ENCODE peak calls at places on chromosomes 3 and 15, in nine cellular contexts. V is ovary, K is transverse colon, E is sigmoid colon, O is esophagus squamous epithelium, F is heart left ventricle, G is stomach, C is tibial nerve, J is IMR-90. B is an unnamed sample.

GRCh38 chr3:158909870-158910269 is 108.0 kb downstream of the MFSD1 start:
- DNase-seq in V (no peak), K (no peak), E (no peak), O (no peak), F (no peak), G (no peak), C (no peak), J (no peak), B (peak; percentile 18)

GRCh38 chr3:189458536-189458935 is 172.7 kb upstream of the TP63 start:
- DNase-seq in V (no peak), K (no peak), E (no peak), O (no peak), F (peak; percentile 32), G (peak; percentile 33), C (no peak), J (no peak), B (no peak)

GRCh38 chr3:184726497-184726896 is 14.6 kb upstream of the MAGEF1 start:
- DNase-seq in V (no peak), K (no peak), E (no peak), O (no peak), F (no peak), G (no peak), C (no peak), J (no peak), B (no peak)

GRCh38 chr3:46987485-46988401 is 8.3 kb downstream of the NBEAL2 start:
- DNase-seq in V (no peak), K (peak; percentile 87), E (no peak), O (peak; percentile 57), F (peak; percentile 75), G (peak; percentile 78), C (peak; percentile 27), J (no peak), B (peak; percentile 41)

GRCh38 chr3:157100997-157101396 is 59.0 kb downstream of the CCNL1 start:
- DNase-seq in V (no peak), K (no peak), E (no peak), O (no peak), F (no peak), G (no peak), C (no peak), J (peak; percentile 55), B (no peak)

GRCh38 chr3:13886593-13887129 is 6.8 kb upstream of the WNT7A start:
- DNase-seq in V (no peak), K (no peak), E (no peak), O (no peak), F (no peak), G (no peak), C (no peak), J (no peak), B (no peak)

GRCh38 chr15:77474310-77474986 is 53.8 kb downstream of the HMG20A start:
- DNase-seq in V (no peak), K (no peak), E (no peak), O (no peak), F (no peak), G (no peak), C (no peak), J (no peak), B (no peak)

GRCh38 chr3:190517696-190518095 is 3.8 kb downstream of the IL1RAP start:
- DNase-seq in V (no peak), K (no peak), E (no peak), O (no peak), F (no peak), G (no peak), C (no peak), J (peak; percentile 73), B (no peak)

GRCh38 chr3:157064402-157064801 is 95.5 kb downstream of the CCNL1 start:
- DNase-seq in V (no peak), K (peak; percentile 23), E (no peak), O (no peak), F (no peak), G (no peak), C (peak; percentile 54), J (no peak), B (no peak)

GRCh38 chr3:148021400-148021799 is 612.2 kb downstream of the ZIC1 start:
- DNase-seq in V (no peak), K (no peak), E (no peak), O (no peak), F (no peak), G (no peak), C (no peak), J (no peak), B (no peak)

GRCh38 chr3:152719264-152719663 is 115.7 kb upstream of the P2RY1 start:
- DNase-seq in V (no peak), K (no peak), E (no peak), O (no peak), F (no peak), G (no peak), C (no peak), J (peak; percentile 21), B (no peak)

GRCh38 chr3:49100046-49100615 is 4.4 kb downstream of the QARS1 start:
- DNase-seq in V (no peak), K (no peak), E (no peak), O (no peak), F (no peak), G (no peak), C (no peak), J (no peak), B (no peak)
- H3K36me3 ChIP-seq in V (no peaks in the 10 kb centered on the region), K (no peaks in the 10 kb centered on the region), E (peaks cover 57% of the 10 kb centered on the region), O (peaks cover 78% of the 10 kb centered on the region), F (peaks cover 30% of the 10 kb centered on the region), G (peaks cover 73% of the 10 kb centered on the region), C (peaks cover 24% of the 10 kb centered on the region), J (peaks cover 59% of the 10 kb centered on the region), B (no peaks in the 10 kb centered on the region)

GRCh38 chr3:112639451-112640332 is 1.3 kb downstream of the CCDC80 start:
- DNase-seq in V (peak; percentile 16), K (no peak), E (peak; percentile 76), O (no peak), F (no peak), G (no peak), C (no peak), J (no peak), B (peak; percentile 42)

GRCh38 chr3:112643621-112644236 is 2.8 kb upstream of the CCDC80 start:
- DNase-seq in V (no peak), K (no peak), E (no peak), O (no peak), F (no peak), G (no peak), C (no peak), J (no peak), B (no peak)

GRCh38 chr3:112642912-112643506 is 2.1 kb upstream of the CCDC80 start:
- DNase-seq in V (peak; percentile 79), K (peak; percentile 82), E (peak; percentile 93), O (peak; percentile 30), F (peak; percentile 85), G (peak; percentile 79), C (peak; percentile 98), J (peak; percentile 92), B (peak; percentile 87)

GRCh38 chr3:112640333-112640863 is 545 bp downstream of the CCDC80 start:
- DNase-seq in V (peak; percentile 23), K (no peak), E (peak; percentile 75), O (no peak), F (no peak), G (no peak), C (peak; percentile 47), J (peak; percentile 90), B (peak; percentile 34)

GRCh38 chr3:112640864-112641751 is at the start of gene CCDC80:
- DNase-seq in V (peak; percentile 25), K (no peak), E (peak; percentile 71), O (no peak), F (no peak), G (no peak), C (no peak), J (peak; percentile 94), B (peak; percentile 20)
- TF ChIP-seq POLR2A in V (peak; percentile 63), K (peak; percentile 57), E (no peak), O (peak; percentile 80), F (peak; percentile 17), G (no peak), C (peak; percentile 57), J (peak; percentile 98), B (no peak)

GRCh38 chr15:44298878-44299277 is 10.4 kb downstream of the GOLM2 start:
- DNase-seq in V (no peak), K (no peak), E (no peak), O (no peak), F (no peak), G (no peak), C (no peak), J (no peak), B (no peak)
- TF ChIP-seq CTCF in V (no peak), K (peak; percentile 21), E (no peak), O (no peak), F (no peak), G (no peak), C (no peak), J (peak; percentile 20), B (no peak)

DNA sequence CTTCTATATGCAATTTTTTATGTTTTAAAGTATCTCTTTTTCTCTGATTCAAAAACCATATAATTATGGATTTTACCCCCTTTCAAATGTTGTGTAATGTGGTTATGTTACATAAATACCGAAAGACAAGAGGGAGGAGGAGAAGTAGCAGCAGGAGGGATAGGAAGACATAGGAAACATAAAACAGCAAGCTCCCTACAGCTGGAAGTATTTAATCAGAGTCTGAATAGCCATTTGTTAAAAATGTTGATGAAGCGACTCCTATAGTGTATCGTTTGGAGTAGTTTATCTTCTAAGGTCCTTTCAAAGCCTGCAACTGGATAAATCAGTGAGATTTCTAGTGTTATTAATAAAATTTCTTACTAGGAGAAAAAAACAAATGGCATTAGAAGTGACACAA is 598.1 kb upstream of the GOLIM4 start:
- DNase-seq in V (no peak), K (no peak), E (no peak), O (no peak), F (no peak), G (no peak), C (no peak), J (no peak), B (no peak)
- H3K36me3 ChIP-seq in V (no peaks in the 10 kb centered on the region), K (no peaks in the 10 kb centered on the region), E (no peaks in the 10 kb centered on the region), O (no peaks in the 10 kb centered on the region), F (no peaks in the 10 kb centered on the region), G (no peaks in the 10 kb centered on the region), C (no peaks in the 10 kb centered on the region), J (no peaks in the 10 kb centered on the region), B (no peaks in the 10 kb centered on the region)

GRCh38 chr15:37100109-37100873 is at the start of gene MEIS2:
- DNase-seq in V (peak; percentile 95), K (peak; percentile 81), E (peak; percentile 98), O (peak; percentile 17), F (peak; percentile 95), G (peak; percentile 87), C (peak; percentile 91), J (peak; percentile 96), B (peak; percentile 95)
- TF ChIP-seq POLR2A in V (peak; percentile 75), K (peak; percentile 54), E (peak; percentile 69), O (peak; percentile 46), F (peak; percentile 52), G (no peak), C (peak; percentile 50), J (peak; percentile 77), B (peak; percentile 78)

B was measured in uterus.